ENCODE peak calls at places on chromosomes 4 and X, in eight cellular contexts. H, D, C, V, Z, I, Y and O are unnamed samples.

GRCh38 chrX:133444952-133445831 is 29.9 kb upstream of the GPC4 start:
- DNase-seq in H (peak), C (peak), D (no peak), I (no peak), V (no peak), Z (peak), Y (no peak), O (no peak)

GRCh38 chrX:74535211-74535621 is 79.2 kb downstream of the RLIM start:
- DNase-seq in I (peak), Z (peak), V (peak), H (peak), Y (peak), C (peak), D (no peak), O (no peak)

GRCh38 chr4:48462363-48462762 is 20.8 kb upstream of the SLC10A4 start:
- DNase-seq in Y (no peak), D (no peak), H (no peak), V (no peak), I (no peak), Z (no peak), C (no peak), O (no peak)

GRCh38 chr4:88195666-88196365 is 37.4 kb upstream of the ABCG2 start:
- DNase-seq in Y (no peak), H (peak), V (no peak), C (no peak), I (no peak), Z (no peak), D (no peak), O (no peak)

GRCh38 chr4:42865572-42866189 is 26.8 kb upstream of the GRXCR1 start:
- DNase-seq in C (peak), V (peak), Z (peak), I (no peak), Y (peak), H (peak), D (no peak), O (no peak)

GRCh38 chr4:15479089-15479912 is 9.6 kb downstream of the CC2D2A start:
- DNase-seq in D (peak), Y (peak), C (peak), I (peak), H (no peak), V (peak), Z (peak), O (peak)

GRCh38 chrX:40099046-40099968 is 1.5 kb upstream of the BCOR start:
- DNase-seq in V (no peak), Y (no peak), Z (no peak), C (peak), D (no peak), I (no peak), H (peak), O (no peak)

GRCh38 chr4:40856836-40857362 is 107.1 kb downstream of the NSUN7 start:
- DNase-seq in C (peak), H (peak), D (peak), I (peak), Y (peak), V (peak), Z (peak), O (peak)

GRCh38 chr4:65018313-65018712 is 609.1 kb upstream of the TECRL start:
- DNase-seq in V (no peak), H (no peak), Z (no peak), C (no peak), I (no peak), D (no peak), Y (no peak), O (no peak)

GRCh38 chrX:40773809-40774208 is 38.5 kb upstream of the MED14 start:
- DNase-seq in V (no peak), D (no peak), Z (peak), Y (peak), H (no peak), C (no peak), I (no peak), O (no peak)

GRCh38 chr4:168634276-168634802 is 137.5 kb downstream of the PALLD start:
- DNase-seq in I (no peak), V (no peak), C (no peak), Y (peak), H (no peak), D (no peak), Z (peak), O (no peak)

GRCh38 chr4:65391382-65391781 is 278.9 kb downstream of the EPHA5 start:
- DNase-seq in V (no peak), I (no peak), H (no peak), C (no peak), D (no peak), Z (no peak), Y (no peak), O (no peak)

GRCh38 chrX:55867254-55867653 is 149.7 kb downstream of the RRAGB start:
- DNase-seq in Z (peak), D (no peak), Y (peak), H (no peak), I (no peak), V (no peak), C (no peak), O (no peak)

GRCh38 chrX:102976793-102977495 is 39.9 kb downstream of the RAB40AL start:
- DNase-seq in D (no peak), Y (peak), C (no peak), V (no peak), Z (peak), H (no peak), I (no peak), O (no peak)

GRCh38 chr4:41064953-41065352 is 149.4 kb downstream of the APBB2 start:
- DNase-seq in C (no peak), I (no peak), V (no peak), Z (no peak), H (no peak), D (no peak), Y (no peak), O (no peak)

GRCh38 chr4:183905081-183905592 is at the start of gene STOX2:
- DNase-seq in Z (peak), C (peak), D (peak), H (peak), Y (peak), V (no peak), I (peak), O (peak)

GRCh38 chrX:97763391-97763790 is 879.7 kb downstream of the RPA4 start:
- DNase-seq in V (peak), C (no peak), I (no peak), Y (no peak), Z (no peak), D (no peak), H (no peak), O (no peak)

GRCh38 chrX:110317079-110317819 is 636 bp downstream of the AMMECR1 start:
- DNase-seq in V (no peak), C (no peak), H (peak), D (peak), I (no peak), Y (no peak), Z (peak), O (peak)

GRCh38 chr4:93016350-93016749 is 712.6 kb downstream of the GRID2 start:
- DNase-seq in H (no peak), Y (no peak), I (no peak), V (no peak), D (no peak), Z (no peak), C (no peak), O (no peak)

GRCh38 chr4:87188063-87188462 is 32.4 kb downstream of the KLHL8 start:
- DNase-seq in I (no peak), C (no peak), V (no peak), Z (peak), D (no peak), Y (peak), H (no peak), O (no peak)

GRCh38 chr4:177125656-177126055 is 184.0 kb upstream of the NEIL3 start:
- DNase-seq in D (no peak), V (no peak), Z (peak), Y (no peak), C (no peak), I (no peak), H (no peak), O (no peak)